ENCODE peak calls at places on chromosomes 11 and 22, in seven cellular contexts. One of them, this sample, is unnamed.

GRCh38 chr11:72267956-72268617 is 24.1 kb upstream of the PHOX2A start:
- DNase-seq in activated T-cell treated with anti-CD3 and anti-CD28 coated beads for 48 hours: no peak
- DNase-seq in sigmoid colon: no peak
- DNase-seq in WTC11: no peak
- DNase-seq in RWPE1: no peak
- DNase-seq in activated CD4-positive, CD25-positive, alpha-beta regulatory T cell: no peak
- DNase-seq in GDM1: no peak
- DNase-seq in this sample: no peak

GRCh38 chr22:39960791-39961746 is 872 bp downstream of the TMA7B start:
- DNase-seq in activated CD4-positive, CD25-positive, alpha-beta regulatory T cell: peak
- DNase-seq in RWPE1: no peak
- DNase-seq in WTC11: no peak
- DNase-seq in activated T-cell treated with anti-CD3 and anti-CD28 coated beads for 48 hours: peak
- DNase-seq in GDM1: peak
- DNase-seq in sigmoid colon: no peak
- DNase-seq in this sample: no peak

GRCh38 chr11:114058871-114059277 is 637 bp upstream of the ZBTB16 start:
- DNase-seq in GDM1: no peak
- DNase-seq in activated T-cell treated with anti-CD3 and anti-CD28 coated beads for 48 hours: no peak
- DNase-seq in sigmoid colon: peak
- DNase-seq in WTC11: peak
- DNase-seq in activated CD4-positive, CD25-positive, alpha-beta regulatory T cell: no peak
- DNase-seq in RWPE1: no peak
- DNase-seq in this sample: no peak

GRCh38 chr22:24066872-24067271 is 55.8 kb downstream of the CABIN1 start:
- DNase-seq in sigmoid colon: peak
- DNase-seq in WTC11: no peak
- DNase-seq in activated T-cell treated with anti-CD3 and anti-CD28 coated beads for 48 hours: no peak
- DNase-seq in activated CD4-positive, CD25-positive, alpha-beta regulatory T cell: no peak
- DNase-seq in GDM1: no peak
- DNase-seq in RWPE1: no peak
- DNase-seq in this sample: no peak

GRCh38 chr11:3231851-3232744 is at the start of gene MRGPRE:
- DNase-seq in WTC11: peak
- DNase-seq in activated T-cell treated with anti-CD3 and anti-CD28 coated beads for 48 hours: no peak
- DNase-seq in activated CD4-positive, CD25-positive, alpha-beta regulatory T cell: no peak
- DNase-seq in sigmoid colon: peak
- DNase-seq in GDM1: no peak
- DNase-seq in RWPE1: no peak
- DNase-seq in this sample: peak

GRCh38 chr11:1232328-1233321 is 9.8 kb downstream of the MUC5B start:
- DNase-seq in activated T-cell treated with anti-CD3 and anti-CD28 coated beads for 48 hours: no peak
- DNase-seq in WTC11: peak
- DNase-seq in sigmoid colon: peak
- DNase-seq in activated CD4-positive, CD25-positive, alpha-beta regulatory T cell: no peak
- DNase-seq in GDM1: no peak
- DNase-seq in RWPE1: no peak
- DNase-seq in this sample: peak

GRCh38 chr22:20243545-20244249 is 24.4 kb downstream of the RTN4R start:
- DNase-seq in activated T-cell treated with anti-CD3 and anti-CD28 coated beads for 48 hours: no peak
- DNase-seq in sigmoid colon: peak
- DNase-seq in RWPE1: peak
- DNase-seq in WTC11: no peak
- DNase-seq in activated CD4-positive, CD25-positive, alpha-beta regulatory T cell: no peak
- DNase-seq in GDM1: peak
- DNase-seq in this sample: peak

GRCh38 chr11:63813035-63813562 is at the start of gene SPINDOC:
- DNase-seq in activated T-cell treated with anti-CD3 and anti-CD28 coated beads for 48 hours: peak
- DNase-seq in sigmoid colon: peak
- DNase-seq in activated CD4-positive, CD25-positive, alpha-beta regulatory T cell: peak
- DNase-seq in WTC11: peak
- DNase-seq in GDM1: peak
- DNase-seq in RWPE1: peak
- DNase-seq in this sample: peak

GRCh38 chr11:126468102-126468521 is 112.6 kb downstream of the ST3GAL4 start:
- DNase-seq in WTC11: no peak
- DNase-seq in activated T-cell treated with anti-CD3 and anti-CD28 coated beads for 48 hours: no peak
- DNase-seq in GDM1: peak
- DNase-seq in RWPE1: no peak
- DNase-seq in activated CD4-positive, CD25-positive, alpha-beta regulatory T cell: no peak
- DNase-seq in sigmoid colon: no peak
- DNase-seq in this sample: peak

GRCh38 chr22:32843300-32843699 is 41.8 kb downstream of the TIMP3 start:
- DNase-seq in sigmoid colon: no peak
- DNase-seq in activated T-cell treated with anti-CD3 and anti-CD28 coated beads for 48 hours: no peak
- DNase-seq in RWPE1: no peak
- DNase-seq in GDM1: no peak
- DNase-seq in WTC11: no peak
- DNase-seq in activated CD4-positive, CD25-positive, alpha-beta regulatory T cell: no peak
- DNase-seq in this sample: no peak

GRCh38 chr11:126338346-126339055 is 17.0 kb upstream of the ST3GAL4 start:
- DNase-seq in RWPE1: no peak
- DNase-seq in activated T-cell treated with anti-CD3 and anti-CD28 coated beads for 48 hours: no peak
- DNase-seq in activated CD4-positive, CD25-positive, alpha-beta regulatory T cell: no peak
- DNase-seq in WTC11: no peak
- DNase-seq in GDM1: no peak
- DNase-seq in sigmoid colon: no peak
- DNase-seq in this sample: no peak

GRCh38 chr22:18096823-18097222 is 13.8 kb upstream of the TUBA8 start:
- DNase-seq in activated T-cell treated with anti-CD3 and anti-CD28 coated beads for 48 hours: no peak
- DNase-seq in GDM1: peak
- DNase-seq in WTC11: no peak
- DNase-seq in sigmoid colon: no peak
- DNase-seq in RWPE1: no peak
- DNase-seq in activated CD4-positive, CD25-positive, alpha-beta regulatory T cell: no peak
- DNase-seq in this sample: no peak

GRCh38 chr11:2530855-2531200 is 86.0 kb downstream of the KCNQ1 start:
- DNase-seq in WTC11: no peak
- DNase-seq in GDM1: no peak
- DNase-seq in RWPE1: no peak
- DNase-seq in activated CD4-positive, CD25-positive, alpha-beta regulatory T cell: no peak
- DNase-seq in activated T-cell treated with anti-CD3 and anti-CD28 coated beads for 48 hours: no peak
- DNase-seq in sigmoid colon: peak
- DNase-seq in this sample: no peak

GRCh38 chr22:25318081-25318823 is 98.8 kb downstream of the CRYBB2 start:
- DNase-seq in sigmoid colon: no peak
- DNase-seq in WTC11: no peak
- DNase-seq in activated CD4-positive, CD25-positive, alpha-beta regulatory T cell: no peak
- DNase-seq in RWPE1: no peak
- DNase-seq in activated T-cell treated with anti-CD3 and anti-CD28 coated beads for 48 hours: no peak
- DNase-seq in GDM1: no peak
- DNase-seq in this sample: peak

GRCh38 chr11:76321340-76321739 is 59.6 kb downstream of the THAP12 start:
- DNase-seq in GDM1: no peak
- DNase-seq in activated T-cell treated with anti-CD3 and anti-CD28 coated beads for 48 hours: no peak
- DNase-seq in sigmoid colon: no peak
- DNase-seq in RWPE1: no peak
- DNase-seq in WTC11: no peak
- DNase-seq in activated CD4-positive, CD25-positive, alpha-beta regulatory T cell: no peak
- DNase-seq in this sample: peak

GRCh38 chr22:32752326-32752725 is 49.2 kb upstream of the TIMP3 start:
- DNase-seq in RWPE1: no peak
- DNase-seq in activated T-cell treated with anti-CD3 and anti-CD28 coated beads for 48 hours: no peak
- DNase-seq in activated CD4-positive, CD25-positive, alpha-beta regulatory T cell: no peak
- DNase-seq in WTC11: no peak
- DNase-seq in GDM1: no peak
- DNase-seq in sigmoid colon: no peak
- DNase-seq in this sample: no peak

GRCh38 chr11:86591631-86592030 is 80.8 kb downstream of the ME3 start:
- DNase-seq in activated CD4-positive, CD25-positive, alpha-beta regulatory T cell: no peak
- DNase-seq in sigmoid colon: no peak
- DNase-seq in GDM1: no peak
- DNase-seq in activated T-cell treated with anti-CD3 and anti-CD28 coated beads for 48 hours: no peak
- DNase-seq in WTC11: no peak
- DNase-seq in RWPE1: no peak
- DNase-seq in this sample: no peak

GRCh38 chr11:119992171-119993051 is 145.5 kb downstream of the TRIM29 start:
- DNase-seq in activated T-cell treated with anti-CD3 and anti-CD28 coated beads for 48 hours: no peak
- DNase-seq in WTC11: no peak
- DNase-seq in GDM1: no peak
- DNase-seq in sigmoid colon: no peak
- DNase-seq in RWPE1: no peak
- DNase-seq in activated CD4-positive, CD25-positive, alpha-beta regulatory T cell: no peak
- DNase-seq in this sample: no peak

GRCh38 chr11:111814567-111814966 is 48.4 kb upstream of the PPP2R1B start:
- DNase-seq in RWPE1: no peak
- DNase-seq in sigmoid colon: no peak
- DNase-seq in activated T-cell treated with anti-CD3 and anti-CD28 coated beads for 48 hours: no peak
- DNase-seq in activated CD4-positive, CD25-positive, alpha-beta regulatory T cell: no peak
- DNase-seq in GDM1: no peak
- DNase-seq in WTC11: no peak
- DNase-seq in this sample: no peak

GRCh38 chr11:44808053-44808753 is 81.4 kb downstream of the TSPAN18 start:
- DNase-seq in WTC11: no peak
- DNase-seq in RWPE1: no peak
- DNase-seq in sigmoid colon: no peak
- DNase-seq in activated T-cell treated with anti-CD3 and anti-CD28 coated beads for 48 hours: no peak
- DNase-seq in GDM1: no peak
- DNase-seq in activated CD4-positive, CD25-positive, alpha-beta regulatory T cell: no peak
- DNase-seq in this sample: no peak

GRCh38 chr22:17043521-17043920 is 35.5 kb upstream of the GAB4 start:
- DNase-seq in sigmoid colon: no peak
- DNase-seq in activated T-cell treated with anti-CD3 and anti-CD28 coated beads for 48 hours: no peak
- DNase-seq in GDM1: no peak
- DNase-seq in WTC11: no peak
- DNase-seq in RWPE1: no peak
- DNase-seq in activated CD4-positive, CD25-positive, alpha-beta regulatory T cell: no peak
- DNase-seq in this sample: no peak

GRCh38 chr11:26473216-26474194 is 98.6 kb downstream of the MUC15 start:
- DNase-seq in WTC11: no peak
- DNase-seq in activated T-cell treated with anti-CD3 and anti-CD28 coated beads for 48 hours: no peak
- DNase-seq in sigmoid colon: no peak
- DNase-seq in GDM1: no peak
- DNase-seq in RWPE1: no peak
- DNase-seq in activated CD4-positive, CD25-positive, alpha-beta regulatory T cell: no peak
- DNase-seq in this sample: no peak

GRCh38 chr11:91624021-91624420 is 600.6 kb upstream of the FAT3 start:
- DNase-seq in WTC11: no peak
- DNase-seq in RWPE1: no peak
- DNase-seq in GDM1: no peak
- DNase-seq in activated T-cell treated with anti-CD3 and anti-CD28 coated beads for 48 hours: no peak
- DNase-seq in sigmoid colon: no peak
- DNase-seq in activated CD4-positive, CD25-positive, alpha-beta regulatory T cell: no peak
- DNase-seq in this sample: no peak

GRCh38 chr11:61964941-61965282 is 2.5 kb downstream of the FTH1 start:
- DNase-seq in sigmoid colon: no peak
- DNase-seq in activated T-cell treated with anti-CD3 and anti-CD28 coated beads for 48 hours: no peak
- DNase-seq in WTC11: no peak
- DNase-seq in GDM1: no peak
- DNase-seq in RWPE1: no peak
- DNase-seq in activated CD4-positive, CD25-positive, alpha-beta regulatory T cell: no peak
- DNase-seq in this sample: no peak

GRCh38 chr11:35781342-35782171 is 119.0 kb downstream of the TRIM44 start:
- DNase-seq in activated CD4-positive, CD25-positive, alpha-beta regulatory T cell: no peak
- DNase-seq in WTC11: no peak
- DNase-seq in activated T-cell treated with anti-CD3 and anti-CD28 coated beads for 48 hours: no peak
- DNase-seq in RWPE1: peak
- DNase-seq in GDM1: no peak
- DNase-seq in sigmoid colon: no peak
- DNase-seq in this sample: peak

GRCh38 chr22:46480396-46480795 is 57.0 kb downstream of the CELSR1 start:
- DNase-seq in activated T-cell treated with anti-CD3 and anti-CD28 coated beads for 48 hours: no peak
- DNase-seq in activated CD4-positive, CD25-positive, alpha-beta regulatory T cell: no peak
- DNase-seq in sigmoid colon: no peak
- DNase-seq in RWPE1: no peak
- DNase-seq in WTC11: no peak
- DNase-seq in GDM1: no peak
- DNase-seq in this sample: no peak

GRCh38 chr22:32493551-32493950 is 18.9 kb downstream of the FBXO7 start:
- DNase-seq in sigmoid colon: no peak
- DNase-seq in WTC11: no peak
- DNase-seq in activated T-cell treated with anti-CD3 and anti-CD28 coated beads for 48 hours: no peak
- DNase-seq in GDM1: no peak
- DNase-seq in activated CD4-positive, CD25-positive, alpha-beta regulatory T cell: no peak
- DNase-seq in RWPE1: no peak
- DNase-seq in this sample: no peak

GRCh38 chr11:127925430-127925829 is 661.9 kb downstream of the ETS1 start:
- DNase-seq in activated T-cell treated with anti-CD3 and anti-CD28 coated beads for 48 hours: no peak
- DNase-seq in WTC11: no peak
- DNase-seq in sigmoid colon: no peak
- DNase-seq in RWPE1: no peak
- DNase-seq in activated CD4-positive, CD25-positive, alpha-beta regulatory T cell: no peak
- DNase-seq in GDM1: no peak
- DNase-seq in this sample: no peak

This sample was measured in H7.